ENCODE peak calls at places on chromosomes 1 and 21, in seven cellular contexts. One of them, this sample, is unnamed.

GRCh38 chr1:205528446-205528886 is 24.0 kb downstream of the CDK18 start:
- DNase-seq in GM06990: no peak
- DNase-seq in pancreas: no peak
- DNase-seq in fibroblast of lung: no peak
- DNase-seq in fibroblast of mammary gland: no peak
- DNase-seq in GM23338: no peak
- DNase-seq in omental fat pad: no peak
- DNase-seq in this sample: no peak

GRCh38 chr1:212477014-212477679 is 44.4 kb downstream of the NENF start:
- DNase-seq in GM06990: peak; percentile 55
- DNase-seq in pancreas: peak; percentile 84
- DNase-seq in fibroblast of lung: peak; percentile 71
- DNase-seq in fibroblast of mammary gland: peak; percentile 85
- DNase-seq in GM23338: peak; percentile 94
- DNase-seq in omental fat pad: no peak
- DNase-seq in this sample: peak; percentile 87

GRCh38 chr1:231058416-231059109 is 18.5 kb upstream of the FAM89A start:
- DNase-seq in GM06990: no peak
- DNase-seq in pancreas: no peak
- DNase-seq in fibroblast of lung: no peak
- DNase-seq in fibroblast of mammary gland: no peak
- DNase-seq in GM23338: no peak
- DNase-seq in omental fat pad: no peak
- DNase-seq in this sample: no peak

GRCh38 chr1:223844521-223844961 is 1.2 kb downstream of the TP53BP2 start:
- DNase-seq in GM06990: no peak
- DNase-seq in pancreas: no peak
- DNase-seq in fibroblast of lung: no peak
- DNase-seq in fibroblast of mammary gland: peak; percentile 33
- DNase-seq in GM23338: no peak
- DNase-seq in omental fat pad: no peak
- DNase-seq in this sample: no peak

GRCh38 chr1:112791723-112792104 is 76.6 kb upstream of the PPM1J start:
- DNase-seq in GM06990: no peak
- DNase-seq in pancreas: no peak
- DNase-seq in fibroblast of lung: no peak
- DNase-seq in fibroblast of mammary gland: no peak
- DNase-seq in GM23338: no peak
- DNase-seq in omental fat pad: no peak
- DNase-seq in this sample: no peak

GRCh38 chr1:45569571-45569961 is 14.3 kb upstream of the NASP start:
- DNase-seq in GM06990: no peak
- DNase-seq in pancreas: no peak
- DNase-seq in fibroblast of lung: no peak
- DNase-seq in fibroblast of mammary gland: no peak
- DNase-seq in GM23338: no peak
- DNase-seq in omental fat pad: no peak
- DNase-seq in this sample: no peak

GRCh38 chr1:27099904-27100796 is 54.8 kb downstream of the SLC9A1 start:
- DNase-seq in GM06990: no peak
- DNase-seq in pancreas: peak; percentile 69
- DNase-seq in fibroblast of lung: peak; percentile 67
- DNase-seq in fibroblast of mammary gland: peak; percentile 78
- DNase-seq in GM23338: peak; percentile 53
- DNase-seq in omental fat pad: no peak
- DNase-seq in this sample: no peak

GRCh38 chr21:46662367-46662654 is 26.8 kb downstream of the PRMT2 start:
- DNase-seq in GM06990: no peak
- DNase-seq in pancreas: peak; percentile 79
- DNase-seq in fibroblast of lung: no peak
- DNase-seq in fibroblast of mammary gland: no peak
- DNase-seq in GM23338: no peak
- DNase-seq in omental fat pad: no peak
- DNase-seq in this sample: no peak

GRCh38 chr1:38094711-38095336 is 48.2 kb upstream of the POU3F1 start:
- DNase-seq in GM06990: no peak
- DNase-seq in pancreas: no peak
- DNase-seq in fibroblast of lung: no peak
- DNase-seq in fibroblast of mammary gland: no peak
- DNase-seq in GM23338: no peak
- DNase-seq in omental fat pad: no peak
- DNase-seq in this sample: no peak

GRCh38 chr1:230287674-230288315 is 138.3 kb downstream of the PGBD5 start:
- DNase-seq in GM06990: no peak
- DNase-seq in pancreas: peak; percentile 63
- DNase-seq in fibroblast of lung: no peak
- DNase-seq in fibroblast of mammary gland: no peak
- DNase-seq in GM23338: no peak
- DNase-seq in omental fat pad: no peak
- DNase-seq in this sample: no peak

GRCh38 chr1:218718216-218718615 is 373.1 kb downstream of the TGFB2 start:
- DNase-seq in GM06990: no peak
- DNase-seq in pancreas: no peak
- DNase-seq in fibroblast of lung: peak; percentile 79
- DNase-seq in fibroblast of mammary gland: no peak
- DNase-seq in GM23338: no peak
- DNase-seq in omental fat pad: no peak
- DNase-seq in this sample: no peak

GRCh38 chr1:222167896-222168295 is 380.0 kb downstream of the HHIPL2 start:
- DNase-seq in GM06990: no peak
- DNase-seq in pancreas: no peak
- DNase-seq in fibroblast of lung: peak; percentile 14
- DNase-seq in fibroblast of mammary gland: peak; percentile 29
- DNase-seq in GM23338: no peak
- DNase-seq in omental fat pad: no peak
- DNase-seq in this sample: no peak

GRCh38 chr1:2803086-2803930 is 1.8 kb upstream of the TTC34 start:
- DNase-seq in GM06990: no peak
- DNase-seq in pancreas: peak; percentile 47
- DNase-seq in fibroblast of lung: no peak
- DNase-seq in fibroblast of mammary gland: no peak
- DNase-seq in GM23338: no peak
- DNase-seq in omental fat pad: no peak
- DNase-seq in this sample: no peak

GRCh38 chr21:33127154-33127893 is 57.4 kb downstream of the OLIG1 start:
- DNase-seq in GM06990: no peak
- DNase-seq in pancreas: no peak
- DNase-seq in fibroblast of lung: peak; percentile 44
- DNase-seq in fibroblast of mammary gland: peak; percentile 67
- DNase-seq in GM23338: peak; percentile 91
- DNase-seq in omental fat pad: peak; percentile 46
- DNase-seq in this sample: peak; percentile 73
- TF ChIP-seq CTCF in GM06990: peak; percentile 77
- TF ChIP-seq CTCF in pancreas: peak; percentile 47
- TF ChIP-seq CTCF in fibroblast of lung: peak; percentile 92
- TF ChIP-seq CTCF in fibroblast of mammary gland: peak; percentile 95
- TF ChIP-seq CTCF in GM23338: peak; percentile 94
- TF ChIP-seq CTCF in omental fat pad: no peak
- TF ChIP-seq CTCF in this sample: peak; percentile 72

GRCh38 chr1:234589854-234590620 is 19.9 kb downstream of the IRF2BP2 start:
- DNase-seq in GM06990: no peak
- DNase-seq in pancreas: no peak
- DNase-seq in fibroblast of lung: peak; percentile 40
- DNase-seq in fibroblast of mammary gland: peak; percentile 50
- DNase-seq in GM23338: no peak
- DNase-seq in omental fat pad: no peak
- DNase-seq in this sample: no peak

GRCh38 chr1:234591131-234591530 is 18.8 kb downstream of the IRF2BP2 start:
- DNase-seq in GM06990: no peak
- DNase-seq in pancreas: no peak
- DNase-seq in fibroblast of lung: no peak
- DNase-seq in fibroblast of mammary gland: no peak
- DNase-seq in GM23338: no peak
- DNase-seq in omental fat pad: no peak
- DNase-seq in this sample: no peak

GRCh38 chr1:234593109-234593508 is 16.9 kb downstream of the IRF2BP2 start:
- DNase-seq in GM06990: no peak
- DNase-seq in pancreas: no peak
- DNase-seq in fibroblast of lung: no peak
- DNase-seq in fibroblast of mammary gland: no peak
- DNase-seq in GM23338: no peak
- DNase-seq in omental fat pad: no peak
- DNase-seq in this sample: no peak

GRCh38 chr1:234593771-234594504 is 16.0 kb downstream of the IRF2BP2 start:
- DNase-seq in GM06990: no peak
- DNase-seq in pancreas: no peak
- DNase-seq in fibroblast of lung: no peak
- DNase-seq in fibroblast of mammary gland: no peak
- DNase-seq in GM23338: no peak
- DNase-seq in omental fat pad: no peak
- DNase-seq in this sample: no peak

GRCh38 chr1:234592240-234592639 is 17.7 kb downstream of the IRF2BP2 start:
- DNase-seq in GM06990: no peak
- DNase-seq in pancreas: no peak
- DNase-seq in fibroblast of lung: no peak
- DNase-seq in fibroblast of mammary gland: no peak
- DNase-seq in GM23338: no peak
- DNase-seq in omental fat pad: no peak
- DNase-seq in this sample: no peak
- TF ChIP-seq CTCF in GM06990: no peak
- TF ChIP-seq CTCF in pancreas: no peak
- TF ChIP-seq CTCF in fibroblast of lung: no peak
- TF ChIP-seq CTCF in fibroblast of mammary gland: no peak
- TF ChIP-seq CTCF in GM23338: peak; percentile 40
- TF ChIP-seq CTCF in omental fat pad: no peak
- TF ChIP-seq CTCF in this sample: no peak

GRCh38 chr1:85001742-85002141 is 4.8 kb upstream of the MCOLN2 start:
- DNase-seq in GM06990: no peak
- DNase-seq in pancreas: no peak
- DNase-seq in fibroblast of lung: no peak
- DNase-seq in fibroblast of mammary gland: no peak
- DNase-seq in GM23338: no peak
- DNase-seq in omental fat pad: no peak
- DNase-seq in this sample: no peak

GRCh38 chr1:84998642-84999280 is 1.8 kb upstream of the MCOLN2 start:
- DNase-seq in GM06990: peak; percentile 52
- DNase-seq in pancreas: no peak
- DNase-seq in fibroblast of lung: peak; percentile 12
- DNase-seq in fibroblast of mammary gland: no peak
- DNase-seq in GM23338: peak; percentile 43
- DNase-seq in omental fat pad: no peak
- DNase-seq in this sample: no peak

GRCh38 chr1:84997667-84998600 is 1.0 kb upstream of the MCOLN2 start:
- DNase-seq in GM06990: peak; percentile 57
- DNase-seq in pancreas: peak; percentile 31
- DNase-seq in fibroblast of lung: peak; percentile 14
- DNase-seq in fibroblast of mammary gland: peak; percentile 16
- DNase-seq in GM23338: peak; percentile 61
- DNase-seq in omental fat pad: no peak
- DNase-seq in this sample: peak; percentile 26

GRCh38 chr1:84995484-84996334 is 1.2 kb downstream of the MCOLN2 start:
- DNase-seq in GM06990: peak; percentile 73
- DNase-seq in pancreas: no peak
- DNase-seq in fibroblast of lung: no peak
- DNase-seq in fibroblast of mammary gland: no peak
- DNase-seq in GM23338: no peak
- DNase-seq in omental fat pad: no peak
- DNase-seq in this sample: peak; percentile 69

DNA sequence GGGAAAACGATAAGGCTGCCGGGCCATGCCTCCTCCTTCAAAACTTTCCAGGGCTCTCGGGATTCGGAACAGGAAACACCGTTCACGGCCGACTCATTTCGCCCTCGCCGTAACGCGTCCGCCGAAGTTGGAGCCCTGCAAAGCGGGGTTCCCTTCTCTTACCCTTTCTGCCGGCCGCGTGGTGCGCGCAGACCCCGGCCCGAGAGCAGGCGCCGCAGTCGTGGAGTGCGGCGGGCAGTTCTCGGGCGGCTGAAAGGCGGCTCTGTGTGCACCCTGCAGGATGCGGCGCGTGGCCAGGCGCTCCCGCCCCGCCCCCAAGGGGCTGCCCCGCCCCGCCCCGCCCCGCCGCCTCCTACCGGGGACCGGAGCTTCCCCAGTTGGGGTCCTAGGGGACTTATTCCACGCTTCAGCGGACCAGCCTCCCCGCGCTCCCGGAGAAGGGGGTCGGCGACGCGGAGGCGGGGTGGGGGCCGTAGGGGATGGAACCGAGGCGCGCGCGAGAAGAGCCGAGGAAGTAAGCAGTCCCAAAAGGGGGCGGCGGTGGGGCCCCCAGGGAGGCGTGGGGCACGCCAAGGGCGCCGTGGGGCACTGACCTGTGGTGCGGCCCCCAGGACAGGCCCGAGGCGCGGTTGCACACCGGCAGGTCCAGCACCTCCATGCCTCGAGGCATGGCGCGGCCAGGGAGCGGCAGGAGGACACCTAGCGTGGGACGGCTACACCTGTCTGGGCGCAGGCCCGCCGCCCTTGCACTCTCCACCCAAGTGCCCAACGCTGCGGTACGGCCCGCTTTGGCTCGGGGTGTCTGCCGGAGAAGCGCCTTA is at the start of gene MCOLN2:
- DNase-seq in GM06990: peak; percentile 77
- DNase-seq in pancreas: peak; percentile 84
- DNase-seq in fibroblast of lung: peak; percentile 7
- DNase-seq in fibroblast of mammary gland: peak; percentile 24
- DNase-seq in GM23338: peak; percentile 79
- DNase-seq in omental fat pad: no peak
- DNase-seq in this sample: peak; percentile 88
- TF ChIP-seq CTCF in GM06990: peak; percentile 13
- TF ChIP-seq CTCF in pancreas: no peak
- TF ChIP-seq CTCF in fibroblast of lung: no peak
- TF ChIP-seq CTCF in fibroblast of mammary gland: no peak
- TF ChIP-seq CTCF in GM23338: no peak
- TF ChIP-seq CTCF in omental fat pad: no peak
- TF ChIP-seq CTCF in this sample: peak; percentile 21

GRCh38 chr1:201807958-201808632 is 20.9 kb upstream of the IPO9 start:
- DNase-seq in GM06990: no peak
- DNase-seq in pancreas: no peak
- DNase-seq in fibroblast of lung: no peak
- DNase-seq in fibroblast of mammary gland: no peak
- DNase-seq in GM23338: no peak
- DNase-seq in omental fat pad: no peak
- DNase-seq in this sample: no peak

GRCh38 chr1:201810466-201811216 is 18.3 kb upstream of the IPO9 start:
- DNase-seq in GM06990: no peak
- DNase-seq in pancreas: no peak
- DNase-seq in fibroblast of lung: no peak
- DNase-seq in fibroblast of mammary gland: no peak
- DNase-seq in GM23338: no peak
- DNase-seq in omental fat pad: no peak
- DNase-seq in this sample: no peak

GRCh38 chr1:201808633-201808990 is 20.3 kb upstream of the IPO9 start:
- DNase-seq in GM06990: no peak
- DNase-seq in pancreas: no peak
- DNase-seq in fibroblast of lung: no peak
- DNase-seq in fibroblast of mammary gland: no peak
- DNase-seq in GM23338: no peak
- DNase-seq in omental fat pad: no peak
- DNase-seq in this sample: no peak

GRCh38 chr1:201806801-201807200 is 22.2 kb upstream of the IPO9 start:
- DNase-seq in GM06990: no peak
- DNase-seq in pancreas: no peak
- DNase-seq in fibroblast of lung: no peak
- DNase-seq in fibroblast of mammary gland: no peak
- DNase-seq in GM23338: no peak
- DNase-seq in omental fat pad: no peak
- DNase-seq in this sample: no peak

GRCh38 chr1:201809876-201810275 is 19.1 kb upstream of the IPO9 start:
- DNase-seq in GM06990: no peak
- DNase-seq in pancreas: no peak
- DNase-seq in fibroblast of lung: no peak
- DNase-seq in fibroblast of mammary gland: no peak
- DNase-seq in GM23338: no peak
- DNase-seq in omental fat pad: no peak
- DNase-seq in this sample: no peak
- TF ChIP-seq CTCF in GM06990: no peak
- TF ChIP-seq CTCF in pancreas: no peak
- TF ChIP-seq CTCF in fibroblast of lung: no peak
- TF ChIP-seq CTCF in fibroblast of mammary gland: no peak
- TF ChIP-seq CTCF in GM23338: no peak
- TF ChIP-seq CTCF in omental fat pad: no peak
- TF ChIP-seq CTCF in this sample: no peak

GRCh38 chr1:208997726-208998312 is 585.7 kb upstream of the CAMK1G start:
- DNase-seq in GM06990: no peak
- DNase-seq in pancreas: no peak
- DNase-seq in fibroblast of lung: peak; percentile 9
- DNase-seq in fibroblast of mammary gland: peak; percentile 31
- DNase-seq in GM23338: peak; percentile 28
- DNase-seq in omental fat pad: no peak
- DNase-seq in this sample: no peak
- TF ChIP-seq CTCF in GM06990: peak; percentile 32
- TF ChIP-seq CTCF in pancreas: no peak
- TF ChIP-seq CTCF in fibroblast of lung: peak; percentile 70
- TF ChIP-seq CTCF in fibroblast of mammary gland: peak; percentile 57
- TF ChIP-seq CTCF in GM23338: peak; percentile 46
- TF ChIP-seq CTCF in omental fat pad: no peak
- TF ChIP-seq CTCF in this sample: no peak